ENCODE peak calls at places on chromosomes 6 and 20, in seven cellular contexts. One of them, this sample, is unnamed.

GRCh38 chr20:32487381-32487780 is 97.8 kb downstream of the NOL4L start:
- DNase-seq in thoracic aorta: no peak
- DNase-seq in stomach: no peak
- DNase-seq in bronchial epithelial cell: no peak
- DNase-seq in uterus: no peak
- DNase-seq in HFF-Myc: no peak
- DNase-seq in NB4: no peak
- DNase-seq in this sample: no peak

GRCh38 chr6:138833819-138834539 is 38.1 kb downstream of the ECT2L start:
- DNase-seq in thoracic aorta: no peak
- DNase-seq in stomach: peak
- DNase-seq in bronchial epithelial cell: no peak
- DNase-seq in uterus: peak
- DNase-seq in HFF-Myc: no peak
- DNase-seq in NB4: no peak
- DNase-seq in this sample: peak

GRCh38 chr6:142377112-142377848 is 75.5 kb downstream of the ADGRG6 start:
- DNase-seq in thoracic aorta: no peak
- DNase-seq in stomach: peak
- DNase-seq in bronchial epithelial cell: peak
- DNase-seq in uterus: no peak
- DNase-seq in HFF-Myc: no peak
- DNase-seq in NB4: no peak
- DNase-seq in this sample: no peak

GRCh38 chr6:27312146-27312949 is at the start of gene POM121L2:
- DNase-seq in thoracic aorta: no peak
- DNase-seq in stomach: peak
- DNase-seq in bronchial epithelial cell: peak
- DNase-seq in uterus: peak
- DNase-seq in HFF-Myc: no peak
- DNase-seq in NB4: peak
- DNase-seq in this sample: no peak

GRCh38 chr6:11918021-11918738 is 93.9 kb upstream of the HIVEP1 start:
- DNase-seq in thoracic aorta: no peak
- DNase-seq in stomach: no peak
- DNase-seq in bronchial epithelial cell: peak
- DNase-seq in uterus: no peak
- DNase-seq in HFF-Myc: no peak
- DNase-seq in NB4: no peak
- DNase-seq in this sample: no peak

GRCh38 chr6:84515082-84515481 is 249.3 kb downstream of the TBX18 start:
- DNase-seq in thoracic aorta: no peak
- DNase-seq in stomach: no peak
- DNase-seq in bronchial epithelial cell: no peak
- DNase-seq in uterus: no peak
- DNase-seq in HFF-Myc: no peak
- DNase-seq in NB4: no peak
- DNase-seq in this sample: no peak

GRCh38 chr6:170125447-170126300 is 165.2 kb downstream of the DLL1 start:
- DNase-seq in thoracic aorta: no peak
- DNase-seq in stomach: peak
- DNase-seq in bronchial epithelial cell: no peak
- DNase-seq in uterus: peak
- DNase-seq in HFF-Myc: no peak
- DNase-seq in NB4: no peak
- DNase-seq in this sample: no peak

GRCh38 chr20:14915356-14915755 is 577.9 kb upstream of the FLRT3 start:
- DNase-seq in thoracic aorta: no peak
- DNase-seq in stomach: peak
- DNase-seq in bronchial epithelial cell: no peak
- DNase-seq in uterus: peak
- DNase-seq in HFF-Myc: no peak
- DNase-seq in NB4: no peak
- DNase-seq in this sample: no peak

GRCh38 chr20:14477125-14477524 is 139.7 kb upstream of the FLRT3 start:
- DNase-seq in thoracic aorta: no peak
- DNase-seq in stomach: no peak
- DNase-seq in bronchial epithelial cell: peak
- DNase-seq in uterus: no peak
- DNase-seq in HFF-Myc: no peak
- DNase-seq in NB4: no peak
- DNase-seq in this sample: no peak

GRCh38 chr6:66478705-66479104 is 771.7 kb upstream of the EYS start:
- DNase-seq in thoracic aorta: no peak
- DNase-seq in stomach: no peak
- DNase-seq in bronchial epithelial cell: no peak
- DNase-seq in uterus: no peak
- DNase-seq in HFF-Myc: no peak
- DNase-seq in NB4: no peak
- DNase-seq in this sample: no peak

GRCh38 chr6:111253999-111254778 is 166.9 kb downstream of the SLC16A10 start:
- DNase-seq in thoracic aorta: no peak
- DNase-seq in stomach: no peak
- DNase-seq in bronchial epithelial cell: no peak
- DNase-seq in uterus: no peak
- DNase-seq in HFF-Myc: no peak
- DNase-seq in NB4: no peak
- DNase-seq in this sample: no peak

DNA sequence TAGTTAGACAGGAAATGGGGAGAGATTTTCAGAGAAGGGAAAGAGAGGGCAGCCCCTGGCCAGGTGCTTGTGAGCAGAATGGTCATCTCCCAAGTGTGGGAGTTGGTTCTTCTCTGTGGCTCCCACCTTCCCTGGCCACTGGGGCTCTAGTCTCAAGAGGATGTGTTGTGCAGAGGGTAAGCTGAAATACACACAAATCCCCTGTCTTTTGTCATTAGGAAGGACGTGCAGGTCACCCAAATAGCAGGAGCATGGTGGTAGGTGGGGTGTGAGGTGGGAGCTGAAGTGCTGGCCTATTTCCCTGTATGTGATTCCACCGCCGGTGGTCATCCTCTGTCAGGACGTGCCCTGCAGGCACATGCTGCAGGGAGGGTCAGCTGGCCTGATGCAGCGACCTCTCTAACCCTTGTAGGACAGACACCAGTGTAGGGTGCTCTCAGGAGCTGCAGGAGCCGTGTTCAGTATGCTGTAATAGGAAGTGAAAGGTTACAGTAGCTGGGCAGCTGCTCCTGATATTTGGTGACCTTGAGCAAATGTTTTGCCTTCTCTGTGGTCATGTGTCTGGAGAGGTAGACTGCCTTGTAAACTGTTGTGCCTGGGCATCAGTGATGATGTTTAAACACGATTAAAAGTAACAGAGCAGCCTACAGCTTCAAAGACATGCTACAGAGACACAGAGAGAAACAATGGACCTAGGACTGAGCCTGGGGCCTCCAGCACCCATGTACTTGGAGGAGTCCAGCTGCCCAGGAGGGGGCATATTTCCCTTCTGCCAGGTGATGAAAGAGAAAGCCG is 3.3 kb upstream of the CST3 start:
- DNase-seq in thoracic aorta: no peak
- DNase-seq in stomach: no peak
- DNase-seq in bronchial epithelial cell: no peak
- DNase-seq in uterus: no peak
- DNase-seq in HFF-Myc: no peak
- DNase-seq in NB4: no peak
- DNase-seq in this sample: no peak
- H3K4me3 ChIP-seq in thoracic aorta: no peak
- H3K4me3 ChIP-seq in stomach: no peak
- H3K4me3 ChIP-seq in bronchial epithelial cell: no peak
- H3K4me3 ChIP-seq in uterus: no peak
- H3K4me3 ChIP-seq in HFF-Myc: no peak
- H3K4me3 ChIP-seq in NB4: no peak
- H3K4me3 ChIP-seq in this sample: no peak

GRCh38 chr6:29553268-29554057 is 6.1 kb downstream of the UBD start:
- DNase-seq in thoracic aorta: peak
- DNase-seq in stomach: peak
- DNase-seq in bronchial epithelial cell: peak
- DNase-seq in uterus: peak
- DNase-seq in HFF-Myc: peak
- DNase-seq in NB4: peak
- DNase-seq in this sample: no peak
- TF ChIP-seq CTCF in thoracic aorta: no peak
- TF ChIP-seq CTCF in stomach: no peak
- TF ChIP-seq CTCF in bronchial epithelial cell: no peak
- TF ChIP-seq CTCF in uterus: peak
- TF ChIP-seq CTCF in HFF-Myc: peak
- TF ChIP-seq CTCF in NB4: no peak
- TF ChIP-seq CTCF in this sample: no peak

DNA sequence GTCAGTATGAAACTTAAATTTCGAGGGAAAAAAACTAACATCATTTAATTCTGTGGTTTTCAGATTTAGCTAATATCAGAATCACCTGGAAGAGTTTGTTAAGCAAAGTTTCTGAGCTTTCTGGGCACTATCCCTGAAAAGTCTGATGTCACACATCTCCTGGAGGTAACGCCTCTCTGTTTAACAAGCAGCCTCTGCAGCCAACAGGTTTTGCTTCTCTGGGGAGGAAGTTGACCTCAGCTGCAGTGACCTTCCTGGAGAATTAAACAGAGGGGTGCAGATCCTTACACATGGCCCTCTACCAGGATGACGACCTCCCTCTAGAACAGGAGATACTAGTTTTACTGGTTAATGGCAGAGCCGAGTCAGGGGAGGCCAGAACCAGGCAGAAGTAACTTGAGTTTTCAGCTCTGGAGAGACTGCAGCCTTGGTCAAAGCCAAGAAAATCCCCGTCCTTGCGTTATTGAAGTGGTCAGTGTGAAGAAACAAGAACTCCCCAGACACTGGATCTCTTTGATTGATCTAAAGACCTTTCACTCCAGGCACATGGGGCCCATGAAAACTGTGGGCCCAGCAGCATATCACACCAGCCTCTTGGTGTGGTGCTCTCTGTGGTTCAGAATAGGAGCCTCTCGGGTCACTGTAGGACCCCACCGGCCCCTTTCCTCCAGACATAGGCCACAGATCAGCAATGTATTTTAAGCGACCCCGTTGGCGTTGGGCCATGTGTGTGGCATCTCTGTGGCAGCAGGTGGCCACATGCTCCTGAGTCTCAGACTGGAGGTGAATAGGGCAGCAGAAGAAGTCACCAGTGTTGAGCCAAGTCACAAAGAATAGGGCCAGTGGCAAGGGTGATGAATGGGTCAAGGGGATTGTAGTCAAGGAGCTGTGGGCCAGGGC is 33.4 kb upstream of the CCR6 start:
- DNase-seq in thoracic aorta: no peak
- DNase-seq in stomach: no peak
- DNase-seq in bronchial epithelial cell: no peak
- DNase-seq in uterus: no peak
- DNase-seq in HFF-Myc: no peak
- DNase-seq in NB4: no peak
- DNase-seq in this sample: no peak
- H3K4me3 ChIP-seq in thoracic aorta: no peak
- H3K4me3 ChIP-seq in stomach: no peak
- H3K4me3 ChIP-seq in bronchial epithelial cell: no peak
- H3K4me3 ChIP-seq in uterus: no peak
- H3K4me3 ChIP-seq in HFF-Myc: no peak
- H3K4me3 ChIP-seq in NB4: no peak
- H3K4me3 ChIP-seq in this sample: no peak

GRCh38 chr6:56962451-56962850 is 7.5 kb downstream of the BEND6 start:
- DNase-seq in thoracic aorta: no peak
- DNase-seq in stomach: no peak
- DNase-seq in bronchial epithelial cell: no peak
- DNase-seq in uterus: no peak
- DNase-seq in HFF-Myc: no peak
- DNase-seq in NB4: no peak
- DNase-seq in this sample: no peak

GRCh38 chr6:56959094-56959493 is 4.2 kb downstream of the BEND6 start:
- DNase-seq in thoracic aorta: no peak
- DNase-seq in stomach: no peak
- DNase-seq in bronchial epithelial cell: no peak
- DNase-seq in uterus: no peak
- DNase-seq in HFF-Myc: no peak
- DNase-seq in NB4: no peak
- DNase-seq in this sample: no peak

GRCh38 chr6:56959938-56960337 is 5.0 kb downstream of the BEND6 start:
- DNase-seq in thoracic aorta: no peak
- DNase-seq in stomach: no peak
- DNase-seq in bronchial epithelial cell: peak
- DNase-seq in uterus: no peak
- DNase-seq in HFF-Myc: no peak
- DNase-seq in NB4: no peak
- DNase-seq in this sample: no peak

GRCh38 chr6:56963043-56963442 is 8.1 kb downstream of the BEND6 start:
- DNase-seq in thoracic aorta: no peak
- DNase-seq in stomach: no peak
- DNase-seq in bronchial epithelial cell: no peak
- DNase-seq in uterus: no peak
- DNase-seq in HFF-Myc: no peak
- DNase-seq in NB4: no peak
- DNase-seq in this sample: no peak

DNA sequence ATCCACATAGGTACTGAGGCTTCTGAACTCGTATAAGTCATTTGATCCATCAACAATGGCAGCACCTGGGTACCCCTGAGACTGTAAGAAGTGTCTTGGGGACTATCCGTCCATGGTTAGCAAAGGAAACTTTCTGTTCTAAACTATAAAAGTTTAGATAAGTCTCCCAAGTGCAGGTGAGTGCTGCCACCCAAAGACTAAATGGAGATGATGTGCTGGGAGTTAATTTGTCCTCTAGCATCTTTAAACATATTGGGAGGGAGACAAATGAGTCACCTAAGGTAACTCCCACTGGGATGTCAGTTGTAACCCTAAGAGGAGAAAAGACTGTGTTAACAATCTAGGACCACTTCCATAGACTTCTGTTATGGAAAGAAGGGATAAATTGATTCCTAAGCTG is 6.2 kb downstream of the BEND6 start:
- DNase-seq in thoracic aorta: no peak
- DNase-seq in stomach: no peak
- DNase-seq in bronchial epithelial cell: peak
- DNase-seq in uterus: no peak
- DNase-seq in HFF-Myc: no peak
- DNase-seq in NB4: no peak
- DNase-seq in this sample: no peak
- TF ChIP-seq CTCF in thoracic aorta: no peak
- TF ChIP-seq CTCF in stomach: no peak
- TF ChIP-seq CTCF in bronchial epithelial cell: no peak
- TF ChIP-seq CTCF in uterus: no peak
- TF ChIP-seq CTCF in HFF-Myc: no peak
- TF ChIP-seq CTCF in NB4: no peak
- TF ChIP-seq CTCF in this sample: no peak

This sample was measured in retinal pigment epithelial cell.